ENCODE peak calls at places on chromosomes 16 and 17, in five cellular contexts. One of them, this sample, is unnamed.

GRCh38 chr17:17702370-17702769 is 21.1 kb downstream of the RAI1 start:
- DNase-seq in H54: no peak
- DNase-seq in activated CD4-positive, alpha-beta T cell treated with anti-CD3 and anti-CD28 coated beads for 48 hours: no peak
- DNase-seq in stimulated activated CD4-positive, alpha-beta T cell treated with anti-CD3 and anti-CD28 coated beads, Interleukin-12 subunit alpha, Interleukin-12 subunit beta, amount 100 ng/mL, for 4 hours: no peak
- DNase-seq in amniotic stem cell: no peak
- DNase-seq in this sample: no peak

GRCh38 chr17:39209317-39210092 is 9.4 kb downstream of the RPL19 start:
- DNase-seq in H54: no peak
- DNase-seq in activated CD4-positive, alpha-beta T cell treated with anti-CD3 and anti-CD28 coated beads for 48 hours: peak; percentile 78
- DNase-seq in stimulated activated CD4-positive, alpha-beta T cell treated with anti-CD3 and anti-CD28 coated beads, Interleukin-12 subunit alpha, Interleukin-12 subunit beta, amount 100 ng/mL, for 4 hours: peak; percentile 71
- DNase-seq in amniotic stem cell: no peak
- DNase-seq in this sample: peak; percentile 74

GRCh38 chr16:65148804-65149203 is 26.9 kb upstream of the CDH11 start:
- DNase-seq in H54: no peak
- DNase-seq in activated CD4-positive, alpha-beta T cell treated with anti-CD3 and anti-CD28 coated beads for 48 hours: no peak
- DNase-seq in stimulated activated CD4-positive, alpha-beta T cell treated with anti-CD3 and anti-CD28 coated beads, Interleukin-12 subunit alpha, Interleukin-12 subunit beta, amount 100 ng/mL, for 4 hours: no peak
- DNase-seq in amniotic stem cell: no peak
- DNase-seq in this sample: no peak

GRCh38 chr17:14925498-14925897 is 339.6 kb downstream of the PMP22 start:
- DNase-seq in H54: no peak
- DNase-seq in activated CD4-positive, alpha-beta T cell treated with anti-CD3 and anti-CD28 coated beads for 48 hours: no peak
- DNase-seq in stimulated activated CD4-positive, alpha-beta T cell treated with anti-CD3 and anti-CD28 coated beads, Interleukin-12 subunit alpha, Interleukin-12 subunit beta, amount 100 ng/mL, for 4 hours: no peak
- DNase-seq in amniotic stem cell: no peak
- DNase-seq in this sample: no peak

GRCh38 chr17:43471801-43472200 is 12.0 kb upstream of the DHX8 start:
- DNase-seq in H54: no peak
- DNase-seq in activated CD4-positive, alpha-beta T cell treated with anti-CD3 and anti-CD28 coated beads for 48 hours: no peak
- DNase-seq in stimulated activated CD4-positive, alpha-beta T cell treated with anti-CD3 and anti-CD28 coated beads, Interleukin-12 subunit alpha, Interleukin-12 subunit beta, amount 100 ng/mL, for 4 hours: no peak
- DNase-seq in amniotic stem cell: no peak
- DNase-seq in this sample: no peak

GRCh38 chr16:77336637-77337036 is 98.2 kb downstream of the ADAMTS18 start:
- DNase-seq in H54: no peak
- DNase-seq in activated CD4-positive, alpha-beta T cell treated with anti-CD3 and anti-CD28 coated beads for 48 hours: no peak
- DNase-seq in stimulated activated CD4-positive, alpha-beta T cell treated with anti-CD3 and anti-CD28 coated beads, Interleukin-12 subunit alpha, Interleukin-12 subunit beta, amount 100 ng/mL, for 4 hours: no peak
- DNase-seq in amniotic stem cell: no peak
- DNase-seq in this sample: no peak

GRCh38 chr16:48385272-48385953 is at the start of gene SIAH1:
- DNase-seq in H54: peak; percentile 76
- DNase-seq in activated CD4-positive, alpha-beta T cell treated with anti-CD3 and anti-CD28 coated beads for 48 hours: peak; percentile 89
- DNase-seq in stimulated activated CD4-positive, alpha-beta T cell treated with anti-CD3 and anti-CD28 coated beads, Interleukin-12 subunit alpha, Interleukin-12 subunit beta, amount 100 ng/mL, for 4 hours: peak; percentile 90
- DNase-seq in amniotic stem cell: peak; percentile 61
- DNase-seq in this sample: peak; percentile 82

GRCh38 chr17:40399185-40399584 is 18.5 kb downstream of the TOP2A start:
- DNase-seq in H54: no peak
- DNase-seq in activated CD4-positive, alpha-beta T cell treated with anti-CD3 and anti-CD28 coated beads for 48 hours: no peak
- DNase-seq in stimulated activated CD4-positive, alpha-beta T cell treated with anti-CD3 and anti-CD28 coated beads, Interleukin-12 subunit alpha, Interleukin-12 subunit beta, amount 100 ng/mL, for 4 hours: no peak
- DNase-seq in amniotic stem cell: peak; percentile 59
- DNase-seq in this sample: no peak

GRCh38 chr17:79923974-79924638 is 84.9 kb upstream of the CBX4 start:
- DNase-seq in H54: peak; percentile 82
- DNase-seq in activated CD4-positive, alpha-beta T cell treated with anti-CD3 and anti-CD28 coated beads for 48 hours: peak; percentile 79
- DNase-seq in stimulated activated CD4-positive, alpha-beta T cell treated with anti-CD3 and anti-CD28 coated beads, Interleukin-12 subunit alpha, Interleukin-12 subunit beta, amount 100 ng/mL, for 4 hours: peak; percentile 25
- DNase-seq in amniotic stem cell: no peak
- DNase-seq in this sample: no peak

GRCh38 chr17:30361766-30362279 is 16.9 kb upstream of the CPD start:
- DNase-seq in H54: no peak
- DNase-seq in activated CD4-positive, alpha-beta T cell treated with anti-CD3 and anti-CD28 coated beads for 48 hours: no peak
- DNase-seq in stimulated activated CD4-positive, alpha-beta T cell treated with anti-CD3 and anti-CD28 coated beads, Interleukin-12 subunit alpha, Interleukin-12 subunit beta, amount 100 ng/mL, for 4 hours: no peak
- DNase-seq in amniotic stem cell: no peak
- DNase-seq in this sample: no peak

GRCh38 chr16:1691956-1692355 is 13.9 kb downstream of the JPT2 start:
- DNase-seq in H54: peak; percentile 85
- DNase-seq in activated CD4-positive, alpha-beta T cell treated with anti-CD3 and anti-CD28 coated beads for 48 hours: no peak
- DNase-seq in stimulated activated CD4-positive, alpha-beta T cell treated with anti-CD3 and anti-CD28 coated beads, Interleukin-12 subunit alpha, Interleukin-12 subunit beta, amount 100 ng/mL, for 4 hours: no peak
- DNase-seq in amniotic stem cell: no peak
- DNase-seq in this sample: no peak

GRCh38 chr17:80855968-80856862 is 135.4 kb upstream of the CHMP6 start:
- DNase-seq in H54: peak; percentile 93
- DNase-seq in activated CD4-positive, alpha-beta T cell treated with anti-CD3 and anti-CD28 coated beads for 48 hours: peak; percentile 93
- DNase-seq in stimulated activated CD4-positive, alpha-beta T cell treated with anti-CD3 and anti-CD28 coated beads, Interleukin-12 subunit alpha, Interleukin-12 subunit beta, amount 100 ng/mL, for 4 hours: peak; percentile 78
- DNase-seq in amniotic stem cell: peak; percentile 96
- DNase-seq in this sample: no peak

GRCh38 chr17:34579017-34579946 is at the start of gene TMEM132E:
- DNase-seq in H54: no peak
- DNase-seq in activated CD4-positive, alpha-beta T cell treated with anti-CD3 and anti-CD28 coated beads for 48 hours: peak; percentile 28
- DNase-seq in stimulated activated CD4-positive, alpha-beta T cell treated with anti-CD3 and anti-CD28 coated beads, Interleukin-12 subunit alpha, Interleukin-12 subunit beta, amount 100 ng/mL, for 4 hours: peak; percentile 30
- DNase-seq in amniotic stem cell: no peak
- DNase-seq in this sample: no peak

GRCh38 chr16:63361032-63361624 is 1324.9 kb upstream of the CDH8 start:
- DNase-seq in H54: peak; percentile 11
- DNase-seq in activated CD4-positive, alpha-beta T cell treated with anti-CD3 and anti-CD28 coated beads for 48 hours: no peak
- DNase-seq in stimulated activated CD4-positive, alpha-beta T cell treated with anti-CD3 and anti-CD28 coated beads, Interleukin-12 subunit alpha, Interleukin-12 subunit beta, amount 100 ng/mL, for 4 hours: no peak
- DNase-seq in amniotic stem cell: peak; percentile 23
- DNase-seq in this sample: no peak

GRCh38 chr16:3501783-3502400 is 1.1 kb downstream of the CLUAP1 start:
- DNase-seq in H54: no peak
- DNase-seq in activated CD4-positive, alpha-beta T cell treated with anti-CD3 and anti-CD28 coated beads for 48 hours: no peak
- DNase-seq in stimulated activated CD4-positive, alpha-beta T cell treated with anti-CD3 and anti-CD28 coated beads, Interleukin-12 subunit alpha, Interleukin-12 subunit beta, amount 100 ng/mL, for 4 hours: no peak
- DNase-seq in amniotic stem cell: no peak
- DNase-seq in this sample: no peak

GRCh38 chr16:68009157-68009735 is 6.5 kb downstream of the DPEP2NB start:
- DNase-seq in H54: no peak
- DNase-seq in activated CD4-positive, alpha-beta T cell treated with anti-CD3 and anti-CD28 coated beads for 48 hours: no peak
- DNase-seq in stimulated activated CD4-positive, alpha-beta T cell treated with anti-CD3 and anti-CD28 coated beads, Interleukin-12 subunit alpha, Interleukin-12 subunit beta, amount 100 ng/mL, for 4 hours: no peak
- DNase-seq in amniotic stem cell: no peak
- DNase-seq in this sample: no peak

GRCh38 chr17:55067697-55068439 is 99.3 kb downstream of the STXBP4 start:
- DNase-seq in H54: no peak
- DNase-seq in activated CD4-positive, alpha-beta T cell treated with anti-CD3 and anti-CD28 coated beads for 48 hours: no peak
- DNase-seq in stimulated activated CD4-positive, alpha-beta T cell treated with anti-CD3 and anti-CD28 coated beads, Interleukin-12 subunit alpha, Interleukin-12 subunit beta, amount 100 ng/mL, for 4 hours: no peak
- DNase-seq in amniotic stem cell: no peak
- DNase-seq in this sample: no peak

GRCh38 chr17:42081516-42082129 is 16.6 kb downstream of the ZNF385C start:
- DNase-seq in H54: no peak
- DNase-seq in activated CD4-positive, alpha-beta T cell treated with anti-CD3 and anti-CD28 coated beads for 48 hours: no peak
- DNase-seq in stimulated activated CD4-positive, alpha-beta T cell treated with anti-CD3 and anti-CD28 coated beads, Interleukin-12 subunit alpha, Interleukin-12 subunit beta, amount 100 ng/mL, for 4 hours: no peak
- DNase-seq in amniotic stem cell: no peak
- DNase-seq in this sample: no peak

GRCh38 chr17:36943250-36944220 is 5.2 kb upstream of the AATF start:
- DNase-seq in H54: no peak
- DNase-seq in activated CD4-positive, alpha-beta T cell treated with anti-CD3 and anti-CD28 coated beads for 48 hours: no peak
- DNase-seq in stimulated activated CD4-positive, alpha-beta T cell treated with anti-CD3 and anti-CD28 coated beads, Interleukin-12 subunit alpha, Interleukin-12 subunit beta, amount 100 ng/mL, for 4 hours: no peak
- DNase-seq in amniotic stem cell: no peak
- DNase-seq in this sample: no peak

GRCh38 chr16:4935231-4935855 is 1.6 kb downstream of the PPL start:
- DNase-seq in H54: no peak
- DNase-seq in activated CD4-positive, alpha-beta T cell treated with anti-CD3 and anti-CD28 coated beads for 48 hours: no peak
- DNase-seq in stimulated activated CD4-positive, alpha-beta T cell treated with anti-CD3 and anti-CD28 coated beads, Interleukin-12 subunit alpha, Interleukin-12 subunit beta, amount 100 ng/mL, for 4 hours: no peak
- DNase-seq in amniotic stem cell: no peak
- DNase-seq in this sample: peak; percentile 89

GRCh38 chr17:78012428-78012827 is 53.9 kb downstream of the TNRC6C start:
- DNase-seq in H54: no peak
- DNase-seq in activated CD4-positive, alpha-beta T cell treated with anti-CD3 and anti-CD28 coated beads for 48 hours: no peak
- DNase-seq in stimulated activated CD4-positive, alpha-beta T cell treated with anti-CD3 and anti-CD28 coated beads, Interleukin-12 subunit alpha, Interleukin-12 subunit beta, amount 100 ng/mL, for 4 hours: no peak
- DNase-seq in amniotic stem cell: no peak
- DNase-seq in this sample: no peak

GRCh38 chr17:72421128-72422092 is 300.6 kb downstream of the SOX9 start:
- DNase-seq in H54: peak; percentile 89
- DNase-seq in activated CD4-positive, alpha-beta T cell treated with anti-CD3 and anti-CD28 coated beads for 48 hours: peak; percentile 65
- DNase-seq in stimulated activated CD4-positive, alpha-beta T cell treated with anti-CD3 and anti-CD28 coated beads, Interleukin-12 subunit alpha, Interleukin-12 subunit beta, amount 100 ng/mL, for 4 hours: peak; percentile 5
- DNase-seq in amniotic stem cell: peak; percentile 69
- DNase-seq in this sample: no peak

GRCh38 chr16:4375717-4376116 is 4.1 kb downstream of the VASN start:
- DNase-seq in H54: no peak
- DNase-seq in activated CD4-positive, alpha-beta T cell treated with anti-CD3 and anti-CD28 coated beads for 48 hours: no peak
- DNase-seq in stimulated activated CD4-positive, alpha-beta T cell treated with anti-CD3 and anti-CD28 coated beads, Interleukin-12 subunit alpha, Interleukin-12 subunit beta, amount 100 ng/mL, for 4 hours: no peak
- DNase-seq in amniotic stem cell: no peak
- DNase-seq in this sample: no peak

GRCh38 chr17:41957058-41957868 is 9.3 kb upstream of the CNP start:
- DNase-seq in H54: no peak
- DNase-seq in activated CD4-positive, alpha-beta T cell treated with anti-CD3 and anti-CD28 coated beads for 48 hours: no peak
- DNase-seq in stimulated activated CD4-positive, alpha-beta T cell treated with anti-CD3 and anti-CD28 coated beads, Interleukin-12 subunit alpha, Interleukin-12 subunit beta, amount 100 ng/mL, for 4 hours: no peak
- DNase-seq in amniotic stem cell: no peak
- DNase-seq in this sample: no peak

GRCh38 chr17:78342438-78343098 is 17.3 kb downstream of the SOCS3 start:
- DNase-seq in H54: peak; percentile 86
- DNase-seq in activated CD4-positive, alpha-beta T cell treated with anti-CD3 and anti-CD28 coated beads for 48 hours: no peak
- DNase-seq in stimulated activated CD4-positive, alpha-beta T cell treated with anti-CD3 and anti-CD28 coated beads, Interleukin-12 subunit alpha, Interleukin-12 subunit beta, amount 100 ng/mL, for 4 hours: no peak
- DNase-seq in amniotic stem cell: peak; percentile 58
- DNase-seq in this sample: peak; percentile 66

GRCh38 chr16:70713342-70713741 is 27.5 kb upstream of the MTSS2 start:
- DNase-seq in H54: no peak
- DNase-seq in activated CD4-positive, alpha-beta T cell treated with anti-CD3 and anti-CD28 coated beads for 48 hours: no peak
- DNase-seq in stimulated activated CD4-positive, alpha-beta T cell treated with anti-CD3 and anti-CD28 coated beads, Interleukin-12 subunit alpha, Interleukin-12 subunit beta, amount 100 ng/mL, for 4 hours: no peak
- DNase-seq in amniotic stem cell: no peak
- DNase-seq in this sample: no peak

This sample was measured in tibial nerve.